ENCODE peak calls at places on chromosomes 13 and 19, in six cellular contexts. H is stomach, Z is lower lobe of right lung, W is uterus, P is body of pancreas, N is K562. S is an unnamed sample.

GRCh38 chr13:46324976-46325375 is 62.1 kb downstream of the RUBCNL start:
- DNase-seq in H (no peak), Z (no peak), W (no peak), P (no peak), N (no peak), S (no peak)

GRCh38 chr19:35470128-35470527 is 20.1 kb downstream of the KRTDAP start:
- DNase-seq in H (no peak), Z (no peak), W (no peak), P (no peak), N (no peak), S (no peak)

GRCh38 chr13:50319603-50320296 is 304.5 kb downstream of the KCNRG start:
- DNase-seq in H (no peak), Z (no peak), W (no peak), P (no peak), N (peak; percentile 7), S (no peak)

GRCh38 chr13:27359203-27359821 is 65.1 kb upstream of the GTF3A start:
- DNase-seq in H (peak; percentile 71), Z (peak; percentile 65), W (peak; percentile 67), P (peak; percentile 76), N (peak; percentile 40), S (peak; percentile 57)

GRCh38 chr13:59409211-59409610 is 754.5 kb downstream of the DIAPH3 start:
- DNase-seq in H (peak; percentile 84), Z (no peak), W (peak; percentile 16), P (peak; percentile 90), N (no peak), S (no peak)

GRCh38 chr19:1211494-1212234 is 6.1 kb downstream of the STK11 start:
- DNase-seq in H (peak; percentile 64), Z (no peak), W (peak; percentile 76), P (peak; percentile 88), N (peak; percentile 56), S (no peak)

GRCh38 chr13:113087923-113088690 is 17.5 kb upstream of the F7 start:
- DNase-seq in H (no peak), Z (peak; percentile 35), W (no peak), P (no peak), N (no peak), S (no peak)

GRCh38 chr19:13483215-13483614 is 23.1 kb downstream of the CACNA1A start:
- DNase-seq in H (no peak), Z (no peak), W (no peak), P (no peak), N (peak; percentile 21), S (no peak)

GRCh38 chr19:43776285-43776684 is 4.5 kb downstream of the KCNN4 start:
- DNase-seq in H (no peak), Z (no peak), W (no peak), P (no peak), N (peak; percentile 64), S (no peak)

GRCh38 chr13:27022571-27023311 is 148.9 kb downstream of the USP12 start:
- DNase-seq in H (peak; percentile 49), Z (no peak), W (no peak), P (no peak), N (no peak), S (peak; percentile 72)

GRCh38 chr13:74696148-74696922 is 562.1 kb upstream of the KLF12 start:
- DNase-seq in H (no peak), Z (no peak), W (no peak), P (no peak), N (no peak), S (no peak)

GRCh38 chr19:1068111-1069001 is 1.4 kb downstream of the ARHGAP45 start:
- DNase-seq in H (no peak), Z (peak; percentile 76), W (no peak), P (no peak), N (no peak), S (no peak)

GRCh38 chr19:44702551-44703176 is 3.7 kb downstream of the CEACAM16 start:
- DNase-seq in H (no peak), Z (no peak), W (no peak), P (no peak), N (no peak), S (no peak)

GRCh38 chr19:57888494-57889231 is at the start of gene ZNF814:
- DNase-seq in H (peak; percentile 63), Z (peak; percentile 78), W (peak; percentile 66), P (peak; percentile 71), N (no peak), S (peak; percentile 35)

GRCh38 chr19:16244091-16244490 is 46.4 kb downstream of the AP1M1 start:
- DNase-seq in H (no peak), Z (no peak), W (no peak), P (no peak), N (no peak), S (no peak)

GRCh38 chr19:16417660-16418596 is 53.8 kb downstream of the EPS15L1 start:
- DNase-seq in H (peak; percentile 75), Z (peak; percentile 81), W (peak; percentile 71), P (peak; percentile 51), N (peak; percentile 84), S (peak; percentile 44)

GRCh38 chr19:48719263-48720171 is at the start of gene MAMSTR:
- DNase-seq in H (no peak), Z (peak; percentile 55), W (peak; percentile 57), P (peak; percentile 31), N (peak; percentile 41), S (no peak)

GRCh38 chr13:99265162-99265822 is 7.1 kb upstream of the GPR18 start:
- DNase-seq in H (no peak), Z (no peak), W (no peak), P (no peak), N (no peak), S (no peak)

GRCh38 chr19:8569066-8569761 is 8.0 kb downstream of the MYO1F start:
- DNase-seq in H (peak; percentile 44), Z (peak; percentile 71), W (no peak), P (no peak), N (peak; percentile 80), S (peak; percentile 89)

GRCh38 chr19:40598918-40599307 is 2.3 kb upstream of the LTBP4 start:
- DNase-seq in H (no peak), Z (no peak), W (no peak), P (no peak), N (no peak), S (no peak)

GRCh38 chr19:40601061-40601973 is at the start of gene LTBP4:
- DNase-seq in H (no peak), Z (no peak), W (peak; percentile 85), P (no peak), N (peak; percentile 70), S (peak; percentile 55)

GRCh38 chr19:40598121-40598917 is 2.9 kb upstream of the LTBP4 start:
- DNase-seq in H (peak; percentile 91), Z (peak; percentile 90), W (peak; percentile 93), P (peak; percentile 89), N (peak; percentile 69), S (peak; percentile 86)

GRCh38 chr19:40599331-40600085 is 1.7 kb upstream of the LTBP4 start:
- DNase-seq in H (no peak), Z (no peak), W (peak; percentile 57), P (no peak), N (no peak), S (no peak)

DNA sequence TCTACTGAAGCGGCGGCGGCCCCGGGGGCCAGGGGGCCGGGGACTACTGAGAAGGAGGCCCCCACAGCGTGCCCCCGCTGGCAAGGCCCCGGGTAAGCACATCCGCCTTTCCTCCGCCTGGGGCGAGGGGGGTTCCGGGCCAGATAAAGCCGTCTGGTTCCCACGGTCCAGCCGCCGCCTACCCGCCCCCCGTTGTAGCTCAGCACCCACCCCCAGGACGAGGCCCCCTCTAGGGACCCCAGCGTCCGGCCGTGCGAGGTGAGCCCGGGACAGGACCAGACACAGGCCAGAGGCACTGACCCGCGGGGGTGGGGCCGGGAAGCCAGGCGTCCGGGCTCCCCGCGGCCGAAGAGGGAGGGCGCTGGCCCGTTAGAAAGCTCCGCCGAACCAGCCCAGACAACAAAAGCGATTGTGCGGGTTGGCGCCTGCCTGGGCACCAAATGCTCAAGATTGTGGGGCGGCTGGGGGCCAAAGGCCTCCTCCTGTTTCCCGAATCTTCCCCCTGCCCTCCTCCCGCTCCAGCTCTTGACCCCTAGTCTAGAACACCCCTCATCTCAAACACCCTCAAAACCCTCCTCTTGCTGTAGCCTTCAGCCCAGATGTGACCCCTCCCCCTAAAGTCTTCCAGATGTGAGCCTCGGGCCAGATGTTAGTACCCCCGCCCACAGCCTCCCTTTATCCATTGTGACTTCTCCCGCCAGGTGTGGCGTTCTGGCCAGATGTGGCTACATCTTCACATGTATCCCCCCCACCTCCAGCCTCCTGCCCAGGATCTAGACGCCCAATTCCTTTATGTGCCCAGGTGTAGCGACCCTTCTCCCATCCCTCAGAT is 867 bp upstream of the LTBP4 start:
- DNase-seq in H (no peak), Z (no peak), W (peak; percentile 60), P (no peak), N (no peak), S (no peak)
- H3K4me3 ChIP-seq in H (peak overlapping the region; percentile 59), Z (peak overlapping the region; percentile 61), W (peak overlapping the region; percentile 16), P (no peak overlapping the region), N (no peak overlapping the region), S (no peak overlapping the region)

GRCh38 chr19:30673336-30673735 is 301.2 kb downstream of the ZNF536 start:
- DNase-seq in H (peak; percentile 14), Z (no peak), W (no peak), P (no peak), N (no peak), S (no peak)
- H3K27me3 ChIP-seq in H (peaks cover 30% of the 10 kb centered on the region), Z (peaks cover 33% of the 10 kb centered on the region), W (no peaks in the 10 kb centered on the region), P (no peaks in the 10 kb centered on the region), N (peaks cover 5% of the 10 kb centered on the region), S (peaks cover 29% of the 10 kb centered on the region)

GRCh38 chr19:12272386-12272785 is 22.3 kb downstream of the ZNF44 start:
- DNase-seq in H (no peak), Z (no peak), W (no peak), P (no peak), N (no peak), S (no peak)
- H3K9me3 ChIP-seq in H (peaks cover 63% of the 10 kb centered on the region), Z (peaks cover 93% of the 10 kb centered on the region), W (no peaks in the 10 kb centered on the region), P (no peaks in the 10 kb centered on the region), N (peaks cover 19% of the 10 kb centered on the region), S (peaks cover 88% of the 10 kb centered on the region)

GRCh38 chr13:21747456-21747855 is 76.6 kb downstream of the FGF9 start:
- DNase-seq in H (no peak), Z (no peak), W (no peak), P (no peak), N (no peak), S (no peak)
- H3K4me3 ChIP-seq in H (no peak overlapping the region), Z (no peak overlapping the region), W (no peak overlapping the region), P (no peak overlapping the region), N (no peak overlapping the region), S (no peak overlapping the region)

DNA sequence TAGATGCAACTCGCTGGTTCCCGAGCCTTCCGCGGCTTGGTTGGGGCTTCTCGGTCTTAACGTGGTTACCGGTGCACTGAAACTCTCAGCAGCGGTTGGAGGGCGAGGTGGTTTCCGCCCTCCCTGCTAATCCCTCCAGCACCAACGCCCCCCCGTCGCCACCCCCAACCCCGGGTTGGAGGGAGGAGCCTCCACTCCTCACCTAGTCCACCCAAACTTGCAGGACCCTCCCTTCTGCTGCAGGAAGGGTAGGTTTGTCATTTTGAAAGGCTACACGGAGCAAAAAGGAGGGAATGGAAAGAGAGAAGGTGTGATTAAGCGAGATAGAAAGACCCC is 465.0 kb downstream of the ITGBL1 start:
- DNase-seq in H (no peak), Z (no peak), W (no peak), P (no peak), N (no peak), S (no peak)
- H3K27me3 ChIP-seq in H (peaks cover 83% of the 10 kb centered on the region), Z (peaks cover 52% of the 10 kb centered on the region), W (no peaks in the 10 kb centered on the region), P (no peaks in the 10 kb centered on the region), N (no peaks in the 10 kb centered on the region), S (peaks cover 73% of the 10 kb centered on the region)